ENCODE peak calls at places on chromosome 2, in five cellular contexts. One of them, this sample, is unnamed.

GRCh38 chr2:162710282-162710891 is 128.2 kb downstream of the KCNH7 start:
- DNase-seq in NCI-H2171: no peak
- DNase-seq in fibroblast of lung: peak; percentile 20
- DNase-seq in PC-3: peak; percentile 50
- DNase-seq in IMR-90: no peak
- DNase-seq in this sample: peak; percentile 3

GRCh38 chr2:170052151-170052550 is 125.8 kb upstream of the MYO3B start:
- DNase-seq in NCI-H2171: no peak
- DNase-seq in fibroblast of lung: peak; percentile 34
- DNase-seq in PC-3: peak; percentile 53
- DNase-seq in IMR-90: peak; percentile 57
- DNase-seq in this sample: no peak

GRCh38 chr2:19228720-19229119 is 129.7 kb downstream of the OSR1 start:
- DNase-seq in NCI-H2171: peak; percentile 76
- DNase-seq in fibroblast of lung: no peak
- DNase-seq in PC-3: no peak
- DNase-seq in IMR-90: no peak
- DNase-seq in this sample: no peak

GRCh38 chr2:25853038-25853638 is 25.1 kb downstream of the ASXL2 start:
- DNase-seq in NCI-H2171: no peak
- DNase-seq in fibroblast of lung: no peak
- DNase-seq in PC-3: no peak
- DNase-seq in IMR-90: no peak
- DNase-seq in this sample: no peak

GRCh38 chr2:39243469-39244123 is at the start of gene CDKL4:
- DNase-seq in NCI-H2171: no peak
- DNase-seq in fibroblast of lung: peak; percentile 6
- DNase-seq in PC-3: no peak
- DNase-seq in IMR-90: no peak
- DNase-seq in this sample: no peak

GRCh38 chr2:128639693-128640092 is 321.0 kb upstream of the HS6ST1 start:
- DNase-seq in NCI-H2171: no peak
- DNase-seq in fibroblast of lung: no peak
- DNase-seq in PC-3: no peak
- DNase-seq in IMR-90: no peak
- DNase-seq in this sample: no peak

GRCh38 chr2:178756343-178756742 is 50.9 kb downstream of the TTN start:
- DNase-seq in NCI-H2171: no peak
- DNase-seq in fibroblast of lung: peak; percentile 20
- DNase-seq in PC-3: no peak
- DNase-seq in IMR-90: no peak
- DNase-seq in this sample: no peak

GRCh38 chr2:152864601-152865000 is 146.2 kb downstream of the ARL6IP6 start:
- DNase-seq in NCI-H2171: no peak
- DNase-seq in fibroblast of lung: no peak
- DNase-seq in PC-3: no peak
- DNase-seq in IMR-90: no peak
- DNase-seq in this sample: no peak

GRCh38 chr2:216574046-216574445 is 59.2 kb upstream of the IGFBP2 start:
- DNase-seq in NCI-H2171: no peak
- DNase-seq in fibroblast of lung: no peak
- DNase-seq in PC-3: no peak
- DNase-seq in IMR-90: peak; percentile 31
- DNase-seq in this sample: no peak

GRCh38 chr2:6068441-6068935 is 376.3 kb downstream of the SOX11 start:
- DNase-seq in NCI-H2171: no peak
- DNase-seq in fibroblast of lung: no peak
- DNase-seq in PC-3: no peak
- DNase-seq in IMR-90: no peak
- DNase-seq in this sample: no peak

GRCh38 chr2:96538487-96539214 is 2.1 kb downstream of the ARID5A start:
- DNase-seq in NCI-H2171: no peak
- DNase-seq in fibroblast of lung: peak; percentile 50
- DNase-seq in PC-3: no peak
- DNase-seq in IMR-90: no peak
- DNase-seq in this sample: no peak

GRCh38 chr2:66869076-66869475 is 434.2 kb downstream of the MEIS1 start:
- DNase-seq in NCI-H2171: no peak
- DNase-seq in fibroblast of lung: peak; percentile 89
- DNase-seq in PC-3: peak; percentile 53
- DNase-seq in IMR-90: peak; percentile 96
- DNase-seq in this sample: no peak

GRCh38 chr2:230913812-230914211 is 11.2 kb downstream of the GPR55 start:
- DNase-seq in NCI-H2171: no peak
- DNase-seq in fibroblast of lung: no peak
- DNase-seq in PC-3: no peak
- DNase-seq in IMR-90: no peak
- DNase-seq in this sample: no peak

GRCh38 chr2:7009207-7009911 is 92.1 kb downstream of the RNF144A start:
- DNase-seq in NCI-H2171: no peak
- DNase-seq in fibroblast of lung: peak; percentile 67
- DNase-seq in PC-3: no peak
- DNase-seq in IMR-90: no peak
- DNase-seq in this sample: no peak

This sample was measured in A549.